ENCODE peak calls at places on chromosomes 6 and 20, in nine cellular contexts. X is activated CD8-positive, alpha-beta T cell treated with anti-CD3 and anti-CD28 coated beads for 36 hours; I is NCI-H1092 treated with DMSO at 0.1 percent for 48 hours; O is fibroblast of the conjunctiva; H is CD8-positive, alpha-beta T cell; D is amniotic stem cell; A is HepG2; F is naive thymus-derived CD4-positive, alpha-beta T cell; G is activated gamma-delta T cell treated with Interleukin-2 at 50 U/mL for 16 hours. K is an unnamed sample.

GRCh38 chr6:41331401-41332150 is 3.8 kb upstream of the NCR2 start:
- DNase-seq in X (no peak), F (no peak), D (no peak), H (no peak), G (no peak), I (no peak), A (no peak), O (no peak), K (no peak)

GRCh38 chr20:55415567-55416142 is 589.7 kb downstream of the CBLN4 start:
- DNase-seq in D (no peak), X (no peak), A (peak; percentile 21), F (no peak), G (no peak), H (no peak), I (no peak), O (no peak), K (no peak)

GRCh38 chr6:134722996-134723871 is 226.7 kb downstream of the ALDH8A1 start:
- DNase-seq in I (no peak), A (no peak), X (no peak), O (peak; percentile 54), F (no peak), G (no peak), H (no peak), D (no peak), K (no peak)

GRCh38 chr20:25685276-25686080 is 11.2 kb downstream of the ZNF337 start:
- DNase-seq in G (no peak), H (no peak), X (no peak), O (no peak), I (no peak), D (no peak), A (no peak), F (peak; percentile 8), K (no peak)

GRCh38 chr20:6583134-6583738 is 184.2 kb upstream of the BMP2 start:
- DNase-seq in D (peak; percentile 26), A (peak; percentile 61), I (peak; percentile 55), H (no peak), O (peak; percentile 31), F (no peak), G (no peak), X (no peak), K (no peak)

GRCh38 chr6:75450903-75451302 is 42.7 kb downstream of the FILIP1 start:
- DNase-seq in F (no peak), H (no peak), G (no peak), O (no peak), X (no peak), D (no peak), I (no peak), A (no peak), K (no peak)

GRCh38 chr6:153927867-153928266 is 111.2 kb upstream of the OPRM1 start:
- DNase-seq in X (no peak), I (no peak), D (no peak), O (no peak), A (no peak), F (no peak), H (no peak), G (no peak), K (no peak)

GRCh38 chr6:48315051-48315719 is 204.2 kb upstream of the PTCHD4 start:
- DNase-seq in I (no peak), O (no peak), F (no peak), A (no peak), G (no peak), X (no peak), D (no peak), H (no peak), K (no peak)

GRCh38 chr6:111461860-111462259 is 21.2 kb downstream of the REV3L start:
- DNase-seq in X (no peak), I (no peak), H (no peak), O (no peak), A (no peak), G (no peak), F (peak; percentile 18), D (no peak), K (no peak)

GRCh38 chr20:46433051-46433450 is 26.6 kb upstream of the ELMO2 start:
- DNase-seq in D (no peak), I (no peak), X (no peak), F (no peak), A (no peak), O (no peak), H (no peak), G (no peak), K (no peak)

GRCh38 chr6:14682821-14683220 is 563.0 kb upstream of the JARID2 start:
- DNase-seq in I (no peak), H (no peak), X (no peak), O (no peak), G (no peak), A (no peak), F (no peak), D (no peak), K (no peak)

GRCh38 chr6:1720620-1721322 is 111.1 kb downstream of the FOXC1 start:
- DNase-seq in O (no peak), I (no peak), A (no peak), X (no peak), D (no peak), H (no peak), G (no peak), F (no peak), K (no peak)

GRCh38 chr6:133241901-133242760 is 974 bp downstream of the EYA4 start:
- DNase-seq in G (no peak), D (no peak), O (no peak), X (no peak), F (no peak), A (no peak), I (peak; percentile 73), H (no peak), K (no peak)

GRCh38 chr6:56356431-56356830 is 109.1 kb upstream of the COL21A1 start:
- DNase-seq in G (no peak), H (no peak), A (no peak), D (no peak), X (no peak), I (no peak), F (no peak), O (no peak), K (no peak)

GRCh38 chr6:154878866-154879491 is 116.1 kb upstream of the TIAM2 start:
- DNase-seq in F (no peak), G (no peak), X (no peak), H (no peak), O (no peak), D (no peak), A (no peak), I (no peak), K (no peak)

GRCh38 chr6:54718541-54719023 is 128.0 kb upstream of the FAM83B start:
- DNase-seq in A (no peak), H (no peak), F (no peak), D (no peak), I (peak; percentile 80), O (no peak), G (no peak), X (no peak), K (no peak)

GRCh38 chr6:134063121-134063965 is 10.9 kb upstream of the SLC2A12 start:
- DNase-seq in D (no peak), O (no peak), I (peak; percentile 20), H (no peak), A (peak; percentile 40), F (no peak), G (no peak), X (no peak), K (no peak)

GRCh38 chr6:40131675-40132074 is 197.4 kb upstream of the MOCS1 start:
- DNase-seq in H (no peak), I (no peak), D (no peak), A (no peak), G (no peak), F (no peak), O (no peak), X (no peak), K (no peak)

GRCh38 chr6:38143191-38144154 is 323.9 kb downstream of the ZFAND3 start:
- DNase-seq in X (no peak), F (no peak), G (no peak), A (no peak), I (peak; percentile 38), H (no peak), O (no peak), D (no peak), K (no peak)

GRCh38 chr6:113350521-113350920 is 506.6 kb upstream of the MARCKS start:
- DNase-seq in I (no peak), X (no peak), A (no peak), O (no peak), G (no peak), H (no peak), D (no peak), F (no peak), K (no peak)

GRCh38 chr6:144123836-144124235 is 26.5 kb upstream of the STX11 start:
- DNase-seq in I (no peak), F (no peak), A (no peak), D (no peak), H (no peak), X (no peak), O (no peak), G (no peak), K (no peak)

GRCh38 chr20:51958636-51959542 is 156.6 kb upstream of the SALL4 start:
- DNase-seq in X (no peak), G (no peak), F (no peak), I (no peak), D (no peak), H (no peak), O (no peak), A (no peak), K (no peak)

GRCh38 chr6:16819752-16820151 is 58.5 kb upstream of the ATXN1 start:
- DNase-seq in I (no peak), A (no peak), D (no peak), O (no peak), X (no peak), H (no peak), G (no peak), F (no peak), K (no peak)

K was measured in smooth muscle cell of the brain vasculature.